ENCODE peak calls at places on chromosomes 5 and 9, in ten cellular contexts. One of them, this sample, is unnamed.

GRCh38 chr5:168311061-168311566 is 19.7 kb downstream of the WWC1 start:
- DNase-seq in OCI-LY7: no peak
- DNase-seq in AG09319: no peak
- DNase-seq in progenitor cell of endocrine pancreas: no peak
- DNase-seq in GM12865: no peak
- DNase-seq in foreskin fibroblast: no peak
- DNase-seq in fibroblast of lung: no peak
- DNase-seq in colonic mucosa: peak
- DNase-seq in CD8-positive, alpha-beta T cell: no peak
- DNase-seq in cardiac fibroblast: no peak
- DNase-seq in this sample: no peak

GRCh38 chr9:127898433-127899199 is 787 bp downstream of the ST6GALNAC6 start:
- DNase-seq in OCI-LY7: peak
- DNase-seq in AG09319: peak
- DNase-seq in progenitor cell of endocrine pancreas: no peak
- DNase-seq in GM12865: no peak
- DNase-seq in foreskin fibroblast: peak
- DNase-seq in fibroblast of lung: peak
- DNase-seq in colonic mucosa: peak
- DNase-seq in CD8-positive, alpha-beta T cell: no peak
- DNase-seq in cardiac fibroblast: peak
- DNase-seq in this sample: peak

GRCh38 chr5:135880278-135880677 is 15.4 kb downstream of the IL9 start:
- DNase-seq in OCI-LY7: peak
- DNase-seq in AG09319: no peak
- DNase-seq in progenitor cell of endocrine pancreas: no peak
- DNase-seq in GM12865: peak
- DNase-seq in foreskin fibroblast: no peak
- DNase-seq in fibroblast of lung: no peak
- DNase-seq in colonic mucosa: no peak
- DNase-seq in CD8-positive, alpha-beta T cell: no peak
- DNase-seq in cardiac fibroblast: peak
- DNase-seq in this sample: peak

GRCh38 chr5:169157064-169157463 is 143.9 kb downstream of the SLIT3 start:
- DNase-seq in OCI-LY7: no peak
- DNase-seq in AG09319: no peak
- DNase-seq in progenitor cell of endocrine pancreas: no peak
- DNase-seq in GM12865: no peak
- DNase-seq in foreskin fibroblast: no peak
- DNase-seq in fibroblast of lung: peak
- DNase-seq in colonic mucosa: no peak
- DNase-seq in CD8-positive, alpha-beta T cell: no peak
- DNase-seq in cardiac fibroblast: no peak
- DNase-seq in this sample: no peak

GRCh38 chr9:69078581-69078980 is 43.0 kb downstream of the FXN start:
- DNase-seq in OCI-LY7: no peak
- DNase-seq in AG09319: no peak
- DNase-seq in progenitor cell of endocrine pancreas: no peak
- DNase-seq in GM12865: no peak
- DNase-seq in foreskin fibroblast: no peak
- DNase-seq in fibroblast of lung: no peak
- DNase-seq in colonic mucosa: no peak
- DNase-seq in CD8-positive, alpha-beta T cell: no peak
- DNase-seq in cardiac fibroblast: peak
- DNase-seq in this sample: peak

GRCh38 chr5:84487963-84488362 is 103.3 kb upstream of the EDIL3 start:
- DNase-seq in OCI-LY7: no peak
- DNase-seq in AG09319: peak
- DNase-seq in progenitor cell of endocrine pancreas: no peak
- DNase-seq in GM12865: no peak
- DNase-seq in foreskin fibroblast: peak
- DNase-seq in fibroblast of lung: peak
- DNase-seq in colonic mucosa: no peak
- DNase-seq in CD8-positive, alpha-beta T cell: no peak
- DNase-seq in cardiac fibroblast: peak
- DNase-seq in this sample: peak

GRCh38 chr5:10701567-10702039 is 59.4 kb downstream of the DAP start:
- DNase-seq in OCI-LY7: peak
- DNase-seq in AG09319: no peak
- DNase-seq in progenitor cell of endocrine pancreas: peak
- DNase-seq in GM12865: peak
- DNase-seq in foreskin fibroblast: no peak
- DNase-seq in fibroblast of lung: peak
- DNase-seq in colonic mucosa: peak
- DNase-seq in CD8-positive, alpha-beta T cell: peak
- DNase-seq in cardiac fibroblast: peak
- DNase-seq in this sample: peak

GRCh38 chr5:124764992-124765611 is 18.7 kb upstream of the ZNF608 start:
- DNase-seq in OCI-LY7: no peak
- DNase-seq in AG09319: no peak
- DNase-seq in progenitor cell of endocrine pancreas: no peak
- DNase-seq in GM12865: no peak
- DNase-seq in foreskin fibroblast: no peak
- DNase-seq in fibroblast of lung: no peak
- DNase-seq in colonic mucosa: no peak
- DNase-seq in CD8-positive, alpha-beta T cell: no peak
- DNase-seq in cardiac fibroblast: no peak
- DNase-seq in this sample: no peak

GRCh38 chr9:96305171-96305570 is 3.2 kb upstream of the HSD17B3 start:
- DNase-seq in OCI-LY7: no peak
- DNase-seq in AG09319: no peak
- DNase-seq in progenitor cell of endocrine pancreas: no peak
- DNase-seq in GM12865: no peak
- DNase-seq in foreskin fibroblast: no peak
- DNase-seq in fibroblast of lung: no peak
- DNase-seq in colonic mucosa: no peak
- DNase-seq in CD8-positive, alpha-beta T cell: no peak
- DNase-seq in cardiac fibroblast: no peak
- DNase-seq in this sample: peak

GRCh38 chr5:59275537-59276276 is 617.8 kb downstream of the PDE4D start:
- DNase-seq in OCI-LY7: no peak
- DNase-seq in AG09319: no peak
- DNase-seq in progenitor cell of endocrine pancreas: no peak
- DNase-seq in GM12865: no peak
- DNase-seq in foreskin fibroblast: peak
- DNase-seq in fibroblast of lung: peak
- DNase-seq in colonic mucosa: peak
- DNase-seq in CD8-positive, alpha-beta T cell: no peak
- DNase-seq in cardiac fibroblast: peak
- DNase-seq in this sample: peak

GRCh38 chr5:22649076-22649475 is 204.1 kb downstream of the CDH12 start:
- DNase-seq in OCI-LY7: no peak
- DNase-seq in AG09319: no peak
- DNase-seq in progenitor cell of endocrine pancreas: no peak
- DNase-seq in GM12865: no peak
- DNase-seq in foreskin fibroblast: no peak
- DNase-seq in fibroblast of lung: no peak
- DNase-seq in colonic mucosa: no peak
- DNase-seq in CD8-positive, alpha-beta T cell: no peak
- DNase-seq in cardiac fibroblast: peak
- DNase-seq in this sample: no peak

GRCh38 chr5:97276721-97277120 is 93.7 kb upstream of the RIOK2 start:
- DNase-seq in OCI-LY7: no peak
- DNase-seq in AG09319: no peak
- DNase-seq in progenitor cell of endocrine pancreas: no peak
- DNase-seq in GM12865: no peak
- DNase-seq in foreskin fibroblast: no peak
- DNase-seq in fibroblast of lung: no peak
- DNase-seq in colonic mucosa: no peak
- DNase-seq in CD8-positive, alpha-beta T cell: no peak
- DNase-seq in cardiac fibroblast: no peak
- DNase-seq in this sample: no peak

GRCh38 chr5:37283214-37283820 is 34.1 kb upstream of the CPLANE1 start:
- DNase-seq in OCI-LY7: no peak
- DNase-seq in AG09319: no peak
- DNase-seq in progenitor cell of endocrine pancreas: no peak
- DNase-seq in GM12865: no peak
- DNase-seq in foreskin fibroblast: no peak
- DNase-seq in fibroblast of lung: no peak
- DNase-seq in colonic mucosa: no peak
- DNase-seq in CD8-positive, alpha-beta T cell: no peak
- DNase-seq in cardiac fibroblast: no peak
- DNase-seq in this sample: no peak

GRCh38 chr5:119071573-119071874 is 637 bp downstream of the DMXL1 start:
- DNase-seq in OCI-LY7: peak
- DNase-seq in AG09319: no peak
- DNase-seq in progenitor cell of endocrine pancreas: no peak
- DNase-seq in GM12865: no peak
- DNase-seq in foreskin fibroblast: no peak
- DNase-seq in fibroblast of lung: no peak
- DNase-seq in colonic mucosa: no peak
- DNase-seq in CD8-positive, alpha-beta T cell: no peak
- DNase-seq in cardiac fibroblast: peak
- DNase-seq in this sample: peak

GRCh38 chr9:117723986-117724654 is 19.9 kb downstream of the TLR4 start:
- DNase-seq in OCI-LY7: no peak
- DNase-seq in AG09319: no peak
- DNase-seq in progenitor cell of endocrine pancreas: no peak
- DNase-seq in GM12865: no peak
- DNase-seq in foreskin fibroblast: no peak
- DNase-seq in fibroblast of lung: no peak
- DNase-seq in colonic mucosa: no peak
- DNase-seq in CD8-positive, alpha-beta T cell: no peak
- DNase-seq in cardiac fibroblast: no peak
- DNase-seq in this sample: no peak

DNA sequence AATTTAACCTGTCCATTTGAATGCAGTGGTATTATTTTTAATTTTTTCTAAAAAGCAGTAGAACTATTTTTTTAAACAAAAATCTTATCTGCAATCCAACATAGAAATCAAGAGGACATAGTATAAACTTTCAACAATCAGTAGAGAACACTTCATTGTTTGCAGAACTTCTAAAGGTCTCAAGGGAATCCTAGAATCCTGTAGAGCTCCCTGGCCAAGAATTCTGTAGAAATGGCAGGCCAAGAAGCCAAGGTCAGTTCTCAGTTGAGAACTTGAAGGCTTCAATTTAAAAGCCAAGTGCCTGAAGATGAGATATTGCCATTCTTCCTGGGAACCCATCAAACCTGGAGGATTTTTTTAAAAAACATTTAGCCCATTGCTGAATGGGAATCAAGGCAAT is 199.2 kb upstream of the KLF4 start:
- DNase-seq in OCI-LY7: no peak
- DNase-seq in AG09319: no peak
- DNase-seq in progenitor cell of endocrine pancreas: no peak
- DNase-seq in GM12865: no peak
- DNase-seq in foreskin fibroblast: no peak
- DNase-seq in fibroblast of lung: no peak
- DNase-seq in colonic mucosa: no peak
- DNase-seq in CD8-positive, alpha-beta T cell: no peak
- DNase-seq in cardiac fibroblast: peak
- DNase-seq in this sample: peak
- TF ChIP-seq CTCF in OCI-LY7: no peak
- TF ChIP-seq CTCF in AG09319: no peak
- TF ChIP-seq CTCF in progenitor cell of endocrine pancreas: no peak
- TF ChIP-seq CTCF in GM12865: no peak
- TF ChIP-seq CTCF in foreskin fibroblast: no peak
- TF ChIP-seq CTCF in fibroblast of lung: no peak
- TF ChIP-seq CTCF in colonic mucosa: no peak
- TF ChIP-seq CTCF in CD8-positive, alpha-beta T cell: no peak
- TF ChIP-seq CTCF in cardiac fibroblast: no peak
- TF ChIP-seq CTCF in this sample: no peak

GRCh38 chr5:115599502-115599901 is 2.8 kb downstream of the TICAM2 start:
- DNase-seq in OCI-LY7: peak
- DNase-seq in AG09319: no peak
- DNase-seq in progenitor cell of endocrine pancreas: no peak
- DNase-seq in GM12865: peak
- DNase-seq in foreskin fibroblast: no peak
- DNase-seq in fibroblast of lung: peak
- DNase-seq in colonic mucosa: no peak
- DNase-seq in CD8-positive, alpha-beta T cell: no peak
- DNase-seq in cardiac fibroblast: peak
- DNase-seq in this sample: peak
- TF ChIP-seq CTCF in OCI-LY7: no peak
- TF ChIP-seq CTCF in AG09319: no peak
- TF ChIP-seq CTCF in progenitor cell of endocrine pancreas: no peak
- TF ChIP-seq CTCF in GM12865: no peak
- TF ChIP-seq CTCF in foreskin fibroblast: no peak
- TF ChIP-seq CTCF in fibroblast of lung: no peak
- TF ChIP-seq CTCF in colonic mucosa: no peak
- TF ChIP-seq CTCF in CD8-positive, alpha-beta T cell: no peak
- TF ChIP-seq CTCF in cardiac fibroblast: no peak
- TF ChIP-seq CTCF in this sample: no peak

GRCh38 chr9:71733176-71733575 is 35.1 kb downstream of the CEMIP2 start:
- DNase-seq in OCI-LY7: no peak
- DNase-seq in AG09319: peak
- DNase-seq in progenitor cell of endocrine pancreas: no peak
- DNase-seq in GM12865: no peak
- DNase-seq in foreskin fibroblast: peak
- DNase-seq in fibroblast of lung: peak
- DNase-seq in colonic mucosa: no peak
- DNase-seq in CD8-positive, alpha-beta T cell: no peak
- DNase-seq in cardiac fibroblast: no peak
- DNase-seq in this sample: no peak

GRCh38 chr9:71729816-71730526 is 38.3 kb downstream of the CEMIP2 start:
- DNase-seq in OCI-LY7: no peak
- DNase-seq in AG09319: no peak
- DNase-seq in progenitor cell of endocrine pancreas: no peak
- DNase-seq in GM12865: no peak
- DNase-seq in foreskin fibroblast: no peak
- DNase-seq in fibroblast of lung: peak
- DNase-seq in colonic mucosa: no peak
- DNase-seq in CD8-positive, alpha-beta T cell: no peak
- DNase-seq in cardiac fibroblast: no peak
- DNase-seq in this sample: no peak

GRCh38 chr9:71736236-71736635 is 32.1 kb downstream of the CEMIP2 start:
- DNase-seq in OCI-LY7: no peak
- DNase-seq in AG09319: no peak
- DNase-seq in progenitor cell of endocrine pancreas: no peak
- DNase-seq in GM12865: no peak
- DNase-seq in foreskin fibroblast: no peak
- DNase-seq in fibroblast of lung: no peak
- DNase-seq in colonic mucosa: no peak
- DNase-seq in CD8-positive, alpha-beta T cell: no peak
- DNase-seq in cardiac fibroblast: no peak
- DNase-seq in this sample: no peak

GRCh38 chr9:71737455-71737854 is 30.9 kb downstream of the CEMIP2 start:
- DNase-seq in OCI-LY7: no peak
- DNase-seq in AG09319: no peak
- DNase-seq in progenitor cell of endocrine pancreas: no peak
- DNase-seq in GM12865: no peak
- DNase-seq in foreskin fibroblast: no peak
- DNase-seq in fibroblast of lung: peak
- DNase-seq in colonic mucosa: peak
- DNase-seq in CD8-positive, alpha-beta T cell: no peak
- DNase-seq in cardiac fibroblast: peak
- DNase-seq in this sample: peak

GRCh38 chr9:71734953-71735352 is 33.4 kb downstream of the CEMIP2 start:
- DNase-seq in OCI-LY7: no peak
- DNase-seq in AG09319: no peak
- DNase-seq in progenitor cell of endocrine pancreas: no peak
- DNase-seq in GM12865: no peak
- DNase-seq in foreskin fibroblast: no peak
- DNase-seq in fibroblast of lung: peak
- DNase-seq in colonic mucosa: no peak
- DNase-seq in CD8-positive, alpha-beta T cell: no peak
- DNase-seq in cardiac fibroblast: no peak
- DNase-seq in this sample: no peak
- TF ChIP-seq CTCF in OCI-LY7: no peak
- TF ChIP-seq CTCF in AG09319: no peak
- TF ChIP-seq CTCF in progenitor cell of endocrine pancreas: no peak
- TF ChIP-seq CTCF in GM12865: no peak
- TF ChIP-seq CTCF in foreskin fibroblast: no peak
- TF ChIP-seq CTCF in fibroblast of lung: no peak
- TF ChIP-seq CTCF in colonic mucosa: no peak
- TF ChIP-seq CTCF in CD8-positive, alpha-beta T cell: no peak
- TF ChIP-seq CTCF in cardiac fibroblast: no peak
- TF ChIP-seq CTCF in this sample: no peak

GRCh38 chr9:110842169-110842568 is 173.6 kb downstream of the MUSK start:
- DNase-seq in OCI-LY7: no peak
- DNase-seq in AG09319: no peak
- DNase-seq in progenitor cell of endocrine pancreas: no peak
- DNase-seq in GM12865: peak
- DNase-seq in foreskin fibroblast: no peak
- DNase-seq in fibroblast of lung: peak
- DNase-seq in colonic mucosa: no peak
- DNase-seq in CD8-positive, alpha-beta T cell: no peak
- DNase-seq in cardiac fibroblast: no peak
- DNase-seq in this sample: no peak
- TF ChIP-seq CTCF in OCI-LY7: no peak
- TF ChIP-seq CTCF in AG09319: no peak
- TF ChIP-seq CTCF in progenitor cell of endocrine pancreas: no peak
- TF ChIP-seq CTCF in GM12865: peak
- TF ChIP-seq CTCF in foreskin fibroblast: no peak
- TF ChIP-seq CTCF in fibroblast of lung: no peak
- TF ChIP-seq CTCF in colonic mucosa: no peak
- TF ChIP-seq CTCF in CD8-positive, alpha-beta T cell: no peak
- TF ChIP-seq CTCF in cardiac fibroblast: no peak
- TF ChIP-seq CTCF in this sample: peak